ENCODE peak calls at places on chromosome X, in five cellular contexts. One of them, this sample, is unnamed.

GRCh38 chrX:129249563-129249962 is 273.7 kb downstream of the SMARCA1 start:
- DNase-seq in HepG2: no peak
- DNase-seq in K562: no peak
- DNase-seq in GM12878: no peak
- DNase-seq in WTC11: no peak
- DNase-seq in this sample: no peak

GRCh38 chrX:31499120-31499519 is 427.3 kb upstream of the FTHL17 start:
- DNase-seq in HepG2: no peak
- DNase-seq in K562: no peak
- DNase-seq in GM12878: no peak
- DNase-seq in WTC11: no peak
- DNase-seq in this sample: no peak

GRCh38 chrX:52576946-52577345 is 60.1 kb upstream of the XAGE1B start:
- DNase-seq in HepG2: no peak
- DNase-seq in K562: no peak
- DNase-seq in GM12878: no peak
- DNase-seq in WTC11: peak
- DNase-seq in this sample: no peak

GRCh38 chrX:63561425-63561824 is 210.3 kb upstream of the SPIN4 start:
- DNase-seq in HepG2: no peak
- DNase-seq in K562: peak
- DNase-seq in GM12878: no peak
- DNase-seq in WTC11: no peak
- DNase-seq in this sample: no peak

GRCh38 chrX:107731831-107732502 is 43.6 kb downstream of the TSC22D3 start:
- DNase-seq in HepG2: no peak
- DNase-seq in K562: peak
- DNase-seq in GM12878: no peak
- DNase-seq in WTC11: peak
- DNase-seq in this sample: peak

GRCh38 chrX:110402091-110402854 is 43.6 kb downstream of the RTL9 start:
- DNase-seq in HepG2: no peak
- DNase-seq in K562: no peak
- DNase-seq in GM12878: no peak
- DNase-seq in WTC11: no peak
- DNase-seq in this sample: no peak

GRCh38 chrX:119488749-119489148 is 20.5 kb downstream of the SLC25A5 start:
- DNase-seq in HepG2: peak
- DNase-seq in K562: peak
- DNase-seq in GM12878: no peak
- DNase-seq in WTC11: peak
- DNase-seq in this sample: peak

GRCh38 chrX:84108589-84108988 is 79.4 kb downstream of the RPS6KA6 start:
- DNase-seq in HepG2: peak
- DNase-seq in K562: no peak
- DNase-seq in GM12878: no peak
- DNase-seq in WTC11: no peak
- DNase-seq in this sample: no peak

GRCh38 chrX:2397648-2398340 is 103.0 kb downstream of the DHRSX start:
- DNase-seq in HepG2: no peak
- DNase-seq in K562: no peak
- DNase-seq in GM12878: no peak
- DNase-seq in WTC11: no peak
- DNase-seq in this sample: no peak

GRCh38 chrX:110026099-110026844 is 23.4 kb downstream of the TMEM164 start:
- DNase-seq in HepG2: no peak
- DNase-seq in K562: no peak
- DNase-seq in GM12878: no peak
- DNase-seq in WTC11: no peak
- DNase-seq in this sample: no peak

GRCh38 chrX:50107470-50107869 is 93.3 kb downstream of the AKAP4 start:
- DNase-seq in HepG2: no peak
- DNase-seq in K562: no peak
- DNase-seq in GM12878: no peak
- DNase-seq in WTC11: no peak
- DNase-seq in this sample: no peak

GRCh38 chrX:16589211-16589610 is 60.7 kb upstream of the S100G start:
- DNase-seq in HepG2: no peak
- DNase-seq in K562: no peak
- DNase-seq in GM12878: no peak
- DNase-seq in WTC11: no peak
- DNase-seq in this sample: no peak

DNA sequence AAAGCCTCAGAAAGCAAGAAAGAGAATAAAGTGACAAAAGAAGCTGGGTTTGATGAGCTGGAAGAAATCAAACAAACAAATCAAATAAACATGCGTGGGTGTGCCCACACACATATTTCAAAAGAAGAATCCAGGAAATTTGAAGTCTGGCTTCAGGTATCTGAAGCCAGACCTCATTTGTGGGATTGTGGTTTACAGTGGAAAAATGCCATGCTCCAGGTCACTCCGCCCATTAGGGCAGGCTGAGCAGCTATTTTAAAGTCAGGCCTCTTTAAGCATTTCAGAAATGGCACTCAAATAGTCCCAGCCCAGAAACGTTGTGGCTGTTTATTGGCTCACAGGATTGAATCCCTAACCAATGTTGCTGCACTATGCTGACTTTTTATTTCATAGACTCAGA is 226.1 kb upstream of the F9 start:
- DNase-seq in HepG2: no peak
- DNase-seq in K562: no peak
- DNase-seq in GM12878: no peak
- DNase-seq in WTC11: no peak
- DNase-seq in this sample: no peak
- TF ChIP-seq SP1 in HepG2: no peak
- TF ChIP-seq SP1 in K562: no peak
- TF ChIP-seq SP1 in GM12878: no peak
- TF ChIP-seq SP1 in WTC11: no peak
- TF ChIP-seq SP1 in this sample: no peak

GRCh38 chrX:97597954-97598353 is 714.2 kb downstream of the RPA4 start:
- DNase-seq in HepG2: no peak
- DNase-seq in K562: no peak
- DNase-seq in GM12878: no peak
- DNase-seq in WTC11: no peak
- DNase-seq in this sample: no peak

GRCh38 chrX:97594825-97595224 is 711.1 kb downstream of the RPA4 start:
- DNase-seq in HepG2: peak
- DNase-seq in K562: no peak
- DNase-seq in GM12878: no peak
- DNase-seq in WTC11: no peak
- DNase-seq in this sample: no peak
- TF ChIP-seq SP1 in HepG2: no peak
- TF ChIP-seq SP1 in K562: no peak
- TF ChIP-seq SP1 in GM12878: no peak
- TF ChIP-seq SP1 in WTC11: no peak
- TF ChIP-seq SP1 in this sample: no peak

DNA sequence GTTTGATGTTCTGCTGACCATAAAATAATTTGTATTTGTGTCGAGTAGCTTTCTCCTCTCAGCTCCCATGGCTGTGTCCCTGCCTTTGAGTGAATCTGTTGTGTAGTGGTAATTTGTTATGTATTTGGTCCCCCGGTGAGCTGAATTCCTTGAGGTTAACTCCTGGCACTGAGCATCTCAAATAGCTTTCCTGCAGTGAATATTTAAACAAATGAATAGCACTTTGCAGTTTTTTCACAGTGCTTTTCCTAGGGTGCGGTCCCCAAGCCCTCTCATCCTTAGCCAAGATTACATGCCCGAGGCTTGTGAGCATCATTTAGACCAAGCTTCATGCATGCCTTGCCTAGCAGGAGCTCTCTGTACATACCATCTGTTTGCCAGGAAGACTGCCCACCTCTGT is 74.2 kb downstream of the CLDN34 start:
- DNase-seq in HepG2: no peak
- DNase-seq in K562: no peak
- DNase-seq in GM12878: no peak
- DNase-seq in WTC11: no peak
- DNase-seq in this sample: no peak
- TF ChIP-seq SP1 in HepG2: no peak
- TF ChIP-seq SP1 in K562: no peak
- TF ChIP-seq SP1 in GM12878: no peak
- TF ChIP-seq SP1 in WTC11: no peak
- TF ChIP-seq SP1 in this sample: no peak

DNA sequence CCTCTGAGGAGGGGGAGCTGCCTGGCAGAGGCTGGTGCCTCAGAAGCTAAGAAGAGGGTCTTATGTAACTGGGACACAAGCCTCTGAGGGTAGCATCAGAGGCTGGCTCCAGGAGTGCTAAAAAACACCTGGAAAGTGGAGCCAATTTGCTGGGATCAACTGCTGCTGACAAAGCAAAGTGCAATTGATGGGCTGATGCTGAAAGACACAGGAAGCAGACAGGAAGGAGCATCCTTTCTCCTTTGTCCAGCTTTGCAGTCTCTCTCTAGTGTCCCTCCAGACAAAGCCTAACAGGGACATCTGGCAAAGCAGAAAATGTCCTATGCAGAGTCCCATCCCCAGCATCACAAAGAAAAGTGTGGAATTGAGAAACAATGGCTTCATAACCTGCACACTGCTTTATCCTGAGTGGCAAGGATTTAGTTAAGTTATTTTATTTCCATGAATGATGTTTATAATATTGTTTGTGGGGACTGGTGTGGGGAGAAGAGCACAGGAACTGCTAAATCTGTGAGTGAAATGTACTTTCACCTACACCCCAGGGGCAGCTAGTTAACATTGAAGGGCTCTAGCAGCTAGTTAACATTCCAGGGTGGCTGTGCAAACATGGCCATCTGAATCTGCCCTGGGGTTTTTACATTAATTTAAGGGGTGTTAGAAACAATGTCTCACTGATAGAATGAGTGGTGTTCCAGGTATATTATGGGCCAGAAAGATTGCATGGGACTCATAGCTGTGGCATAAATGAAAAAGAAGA is 25.6 kb upstream of the MBTPS2 start:
- DNase-seq in HepG2: no peak
- DNase-seq in K562: no peak
- DNase-seq in GM12878: no peak
- DNase-seq in WTC11: no peak
- DNase-seq in this sample: no peak
- TF ChIP-seq SP1 in HepG2: no peak
- TF ChIP-seq SP1 in K562: no peak
- TF ChIP-seq SP1 in GM12878: no peak
- TF ChIP-seq SP1 in WTC11: no peak
- TF ChIP-seq SP1 in this sample: no peak

DNA sequence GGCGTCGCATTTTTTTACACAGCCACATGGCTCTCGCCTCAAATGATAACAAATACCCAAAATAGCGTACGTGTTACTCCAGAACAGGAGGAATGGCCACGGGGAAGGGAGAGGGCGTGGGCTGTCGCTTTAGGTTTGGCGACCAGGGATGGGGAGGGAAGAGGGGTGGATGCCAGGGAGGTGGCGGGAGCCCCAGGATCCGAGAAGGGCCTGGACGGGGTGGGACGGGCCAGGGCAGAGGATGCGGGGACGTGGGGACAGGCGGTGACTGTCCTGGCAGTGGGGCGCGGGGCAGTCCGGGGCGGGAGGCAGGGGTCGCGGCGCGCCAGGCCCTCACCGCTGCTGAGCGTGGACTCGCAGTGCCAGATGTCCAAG is 631 bp downstream of the TMEM47 start:
- DNase-seq in HepG2: no peak
- DNase-seq in K562: no peak
- DNase-seq in GM12878: no peak
- DNase-seq in WTC11: peak
- DNase-seq in this sample: no peak
- TF ChIP-seq SP1 in HepG2: no peak
- TF ChIP-seq SP1 in K562: no peak
- TF ChIP-seq SP1 in GM12878: no peak
- TF ChIP-seq SP1 in WTC11: no peak
- TF ChIP-seq SP1 in this sample: no peak

GRCh38 chrX:34288782-34289181 is 156.7 kb upstream of the FAM47A start:
- DNase-seq in HepG2: no peak
- DNase-seq in K562: no peak
- DNase-seq in GM12878: no peak
- DNase-seq in WTC11: no peak
- DNase-seq in this sample: no peak

GRCh38 chrX:34299451-34299967 is 167.4 kb upstream of the FAM47A start:
- DNase-seq in HepG2: no peak
- DNase-seq in K562: no peak
- DNase-seq in GM12878: no peak
- DNase-seq in WTC11: no peak
- DNase-seq in this sample: no peak

GRCh38 chrX:34294665-34295064 is 162.6 kb upstream of the FAM47A start:
- DNase-seq in HepG2: no peak
- DNase-seq in K562: no peak
- DNase-seq in GM12878: no peak
- DNase-seq in WTC11: no peak
- DNase-seq in this sample: no peak
- TF ChIP-seq SP1 in HepG2: no peak
- TF ChIP-seq SP1 in K562: no peak
- TF ChIP-seq SP1 in GM12878: no peak
- TF ChIP-seq SP1 in WTC11: no peak
- TF ChIP-seq SP1 in this sample: no peak

GRCh38 chrX:19072372-19072771 is 49.9 kb downstream of the ADGRG2 start:
- DNase-seq in HepG2: peak
- DNase-seq in K562: no peak
- DNase-seq in GM12878: no peak
- DNase-seq in WTC11: no peak
- DNase-seq in this sample: no peak
- TF ChIP-seq SP1 in HepG2: no peak
- TF ChIP-seq SP1 in K562: no peak
- TF ChIP-seq SP1 in GM12878: no peak
- TF ChIP-seq SP1 in WTC11: no peak
- TF ChIP-seq SP1 in this sample: no peak